ENCODE peak calls at places on chromosome 17, in six cellular contexts. K, J, E, Y, O and H are unnamed samples.

GRCh38 chr17:72176516-72176851 is 55.7 kb downstream of the SOX9 start:
- DNase-seq in J (no peak), E (no peak), Y (no peak), K (no peak), O (no peak), H (no peak)

GRCh38 chr17:7217113-7217987 is 2.3 kb downstream of the DLG4 start:
- DNase-seq in J (no peak), E (no peak), Y (no peak), O (peak), K (peak), H (peak)

GRCh38 chr17:49201481-49201927 is 8.9 kb downstream of the GNGT2 start:
- DNase-seq in Y (no peak), J (peak), K (no peak), O (no peak), E (no peak), H (no peak)

GRCh38 chr17:41579484-41580243 is 7.0 kb downstream of the KRT14 start:
- DNase-seq in J (peak), O (peak), E (peak), Y (peak), K (peak), H (peak)

GRCh38 chr17:36544049-36544319 is 735 bp upstream of the GGNBP2 start:
- DNase-seq in E (peak), K (peak), Y (no peak), J (no peak), O (peak), H (peak)

GRCh38 chr17:36001109-36001735 is at the start of gene CCL15:
- DNase-seq in O (no peak), J (no peak), E (no peak), Y (peak), K (no peak), H (no peak)

GRCh38 chr17:4648741-4649140 is 7.3 kb upstream of the ALOX15 start:
- DNase-seq in E (no peak), J (no peak), Y (no peak), K (no peak), O (no peak), H (no peak)

GRCh38 chr17:32289454-32289853 is 23.8 kb downstream of the RHBDL3 start:
- DNase-seq in E (no peak), K (no peak), Y (no peak), J (no peak), O (no peak), H (no peak)

GRCh38 chr17:57502696-57503307 is 242.3 kb downstream of the CCDC182 start:
- DNase-seq in J (no peak), K (no peak), O (no peak), E (no peak), Y (no peak), H (no peak)

GRCh38 chr17:63446218-63446980 is at the start of gene CYB561:
- DNase-seq in E (peak), O (peak), J (peak), K (peak), Y (peak), H (peak)

GRCh38 chr17:4234406-4234805 is 29.4 kb downstream of the ANKFY1 start:
- DNase-seq in Y (no peak), J (no peak), E (no peak), O (no peak), K (no peak), H (no peak)

GRCh38 chr17:77770331-77771105 is 188.0 kb upstream of the TNRC6C start:
- DNase-seq in E (no peak), O (peak), K (no peak), J (no peak), Y (no peak), H (peak)

GRCh38 chr17:57332501-57332900 is 76.2 kb downstream of the MSI2 start:
- DNase-seq in Y (no peak), O (no peak), J (no peak), E (no peak), K (no peak), H (no peak)

DNA sequence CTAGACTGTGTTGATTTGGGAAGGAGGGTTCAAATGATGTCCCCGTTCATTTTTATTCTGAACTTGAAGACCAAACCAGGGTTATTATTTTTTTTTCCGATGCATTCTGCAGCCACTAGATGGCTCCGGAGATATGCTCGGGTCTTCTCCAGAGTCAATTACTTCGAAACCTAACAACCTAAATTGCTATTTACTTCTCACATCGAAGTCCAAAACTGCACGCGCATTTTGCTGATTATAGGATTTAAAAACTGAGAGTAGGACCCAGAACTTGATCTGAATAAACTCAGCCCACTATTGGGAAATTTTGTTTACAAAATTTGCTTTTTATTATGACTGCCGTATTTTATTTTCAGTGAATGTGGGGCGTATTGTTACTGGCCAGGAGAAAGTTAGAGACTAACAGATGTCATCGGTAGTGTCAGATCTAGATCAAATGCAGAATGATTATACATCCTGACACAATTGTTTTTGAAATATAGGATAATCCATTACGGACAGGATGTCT is 263.8 kb downstream of the HS3ST3A1 start:
- DNase-seq in J (no peak), Y (no peak), O (peak), E (peak), K (no peak), H (no peak)
- TF ChIP-seq POLR2A in J (no peak), Y (no peak), O (no peak), E (no peak), K (no peak), H (no peak)

GRCh38 chr17:44216173-44216572 is 3.3 kb downstream of the UBTF start:
- DNase-seq in Y (no peak), J (peak), K (no peak), O (no peak), E (no peak), H (no peak)
- TF ChIP-seq POLR2A in Y (no peak), J (no peak), K (no peak), O (no peak), E (no peak), H (no peak)

GRCh38 chr17:81885869-81886548 is 5.4 kb downstream of the ALYREF start:
- DNase-seq in J (no peak), E (no peak), K (no peak), O (no peak), Y (no peak), H (peak)
- TF ChIP-seq POLR2A in J (no peak), E (peak), K (no peak), O (no peak), Y (no peak), H (peak)

DNA sequence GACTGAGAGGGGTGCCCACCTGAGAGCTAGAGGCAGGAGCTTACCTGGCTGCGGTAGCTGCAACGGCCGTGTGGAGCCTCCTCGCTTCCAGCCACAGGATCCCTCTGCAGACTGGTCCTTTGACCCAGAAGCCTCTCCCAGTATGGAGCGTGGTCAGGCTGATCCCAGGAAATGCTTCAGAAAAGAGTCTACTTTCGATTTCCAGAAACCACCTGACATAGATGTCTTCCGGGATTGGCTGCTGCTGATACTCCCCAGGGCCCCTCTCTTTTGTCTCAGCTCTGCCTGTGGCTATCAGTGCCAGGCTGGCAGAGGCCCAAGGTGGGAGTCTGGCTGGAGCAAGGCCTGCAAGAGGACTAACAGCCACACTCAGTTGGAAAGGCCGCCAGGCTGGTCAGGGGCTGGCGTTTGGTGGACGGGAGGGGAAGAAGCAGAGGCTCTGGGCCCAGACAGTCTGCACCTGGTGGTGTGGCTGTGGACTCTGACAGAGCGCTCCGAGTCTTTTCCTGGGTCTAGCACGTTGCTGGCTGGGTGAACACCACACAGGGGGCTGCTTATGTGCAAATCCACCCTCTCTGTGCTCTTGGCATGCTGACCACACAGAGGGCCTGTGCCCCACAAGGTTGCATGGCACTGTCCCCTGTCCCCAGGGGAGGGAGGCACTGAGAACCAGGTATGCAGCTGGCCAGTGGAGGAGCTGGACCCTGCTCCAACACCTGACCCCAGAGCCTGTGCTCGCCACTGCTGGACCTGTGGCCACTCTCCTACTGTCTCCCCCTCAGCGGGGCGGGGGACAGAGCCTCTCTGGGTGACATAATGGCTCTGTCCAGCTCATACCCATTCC is at the start of gene LGALS3BP:
- DNase-seq in K (peak), J (no peak), E (no peak), Y (no peak), O (peak), H (peak)
- TF ChIP-seq POLR2A in K (peak), J (no peak), E (no peak), Y (no peak), O (no peak), H (peak)

GRCh38 chr17:75515229-75515522 is 161 bp downstream of the CASKIN2 start:
- DNase-seq in K (no peak), E (no peak), J (no peak), Y (no peak), O (no peak), H (no peak)

GRCh38 chr17:75515523-75516254 is at the start of gene CASKIN2:
- DNase-seq in E (peak), J (peak), Y (peak), K (peak), O (peak), H (peak)

GRCh38 chr17:75512946-75513666 is 2.2 kb downstream of the CASKIN2 start:
- DNase-seq in K (no peak), J (no peak), O (no peak), E (no peak), Y (no peak), H (no peak)

GRCh38 chr17:75513667-75514052 is 1.7 kb downstream of the CASKIN2 start:
- DNase-seq in J (peak), O (no peak), K (no peak), E (no peak), Y (no peak), H (no peak)

DNA sequence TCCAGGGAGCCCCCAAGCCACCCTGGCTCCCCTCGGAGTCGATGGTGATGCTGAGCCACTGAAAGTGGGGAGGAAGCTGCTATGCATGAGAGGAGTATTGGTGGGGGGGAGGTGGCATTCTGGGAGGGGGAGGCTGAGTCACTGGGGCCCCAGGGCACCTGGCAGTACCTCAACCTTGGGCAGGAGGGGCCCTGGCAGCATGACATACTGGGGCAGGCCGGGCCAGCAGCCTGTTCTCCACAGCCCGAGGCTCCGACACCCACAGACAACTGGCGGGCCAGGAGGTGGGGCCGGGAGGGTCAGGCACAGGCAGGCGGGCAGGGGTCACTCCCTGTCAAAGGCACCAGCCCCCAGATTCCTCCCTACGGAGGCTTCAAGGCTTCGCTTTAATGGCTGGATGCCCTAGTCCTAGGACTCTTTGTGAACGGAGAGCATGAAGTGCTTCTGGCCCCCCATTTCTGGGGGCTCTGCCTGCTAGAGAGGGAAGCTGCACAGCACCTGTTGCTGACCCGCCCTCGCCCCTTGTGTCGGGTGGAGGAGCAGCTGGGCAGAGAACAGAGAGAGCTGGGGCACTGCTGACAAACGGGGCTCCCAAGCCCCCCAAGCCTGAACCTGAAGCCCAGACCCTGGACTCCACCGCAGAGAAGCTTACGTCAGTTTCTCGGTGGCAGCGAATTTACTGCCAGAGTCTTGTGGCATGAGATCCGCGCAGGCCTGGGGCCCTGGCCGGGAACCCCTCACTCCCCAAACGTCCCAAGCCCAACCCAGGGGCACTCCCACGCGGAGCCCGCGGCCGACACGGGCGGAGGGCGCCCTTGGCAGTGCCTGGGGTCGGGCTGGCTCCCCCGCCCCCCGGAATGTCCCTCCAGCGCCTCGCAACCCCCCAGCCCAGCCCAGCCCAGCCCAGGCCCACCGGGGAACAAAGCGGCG is 773 bp downstream of the CASKIN2 start:
- DNase-seq in Y (no peak), E (no peak), K (no peak), J (peak), O (no peak), H (no peak)
- TF ChIP-seq POLR2A in Y (no peak), E (no peak), K (no peak), J (no peak), O (no peak), H (no peak)

DNA sequence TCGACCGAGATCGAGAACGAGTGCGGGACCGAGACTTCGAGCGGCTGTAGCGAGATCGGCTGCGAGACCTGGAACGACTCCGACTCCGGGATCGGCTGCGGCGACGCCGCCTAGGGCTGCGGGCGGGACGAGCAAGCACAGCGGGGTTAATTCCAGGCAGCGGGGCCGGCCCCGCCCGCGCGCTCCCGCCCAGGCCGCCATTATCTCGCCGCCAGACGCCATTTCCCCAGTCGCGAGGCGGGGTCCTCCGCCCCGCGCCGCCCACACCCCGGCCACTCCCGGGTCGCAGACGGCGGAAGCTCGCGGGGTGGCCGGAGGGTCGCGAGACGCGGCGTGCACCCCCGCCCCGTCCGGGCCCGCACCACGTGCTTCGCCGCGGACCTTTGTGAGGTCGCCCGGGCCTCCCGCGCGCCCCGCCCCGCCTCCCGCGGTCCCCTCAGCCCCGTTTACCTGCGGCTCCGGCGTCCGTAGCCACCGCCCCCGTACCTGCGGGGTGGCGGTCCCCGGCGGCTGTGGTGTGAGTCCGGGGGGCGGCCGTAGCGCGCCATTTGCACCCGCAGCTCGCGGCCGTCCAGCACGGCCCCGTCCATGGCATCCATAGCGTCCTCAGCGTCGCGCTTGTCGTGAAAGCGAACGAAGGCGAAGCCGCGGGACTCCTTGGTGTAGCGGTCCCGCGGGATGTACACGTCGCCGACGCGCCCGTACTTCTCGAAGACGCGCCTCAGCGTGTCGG is 616 bp downstream of the SRSF2 start:
- DNase-seq in J (peak), K (peak), Y (peak), E (no peak), O (peak), H (no peak)
- TF ChIP-seq POLR2A in J (no peak), K (peak), Y (no peak), E (peak), O (no peak), H (no peak)

GRCh38 chr17:28345420-28346198 is 10.0 kb downstream of the TNFAIP1 start:
- DNase-seq in E (no peak), J (no peak), O (no peak), Y (no peak), K (no peak), H (no peak)
- TF ChIP-seq POLR2A in E (no peak), J (no peak), O (no peak), Y (no peak), K (no peak), H (no peak)